ENCODE peak calls at places on chromosomes 2 and 18, in four cellular contexts. Q, E, Y and G are unnamed samples.
A peak's percentile ranks its signal among the peaks of the same experiment; 100 is the strongest.

GRCh38 chr2:63763336-63764056 is 78.2 kb upstream of the UGP2 start:
- DNase-seq in Q (no peak), E (no peak), Y (no peak), G (no peak)

GRCh38 chr2:10432315-10433181 is 15.6 kb downstream of the ODC1 start:
- DNase-seq in Q (no peak), E (no peak), Y (no peak), G (peak; percentile 55)

GRCh38 chr2:197024206-197024605 is 97.7 kb upstream of the PGAP1 start:
- DNase-seq in Q (no peak), E (no peak), Y (no peak), G (no peak)

GRCh38 chr18:53567935-53568574 is 656.4 kb downstream of the MBD2 start:
- DNase-seq in Q (peak; percentile 6), E (peak; percentile 29), Y (no peak), G (peak; percentile 39)

GRCh38 chr2:151946856-151947523 is 118.8 kb upstream of the ARL5A start:
- DNase-seq in Q (peak; percentile 60), E (peak; percentile 45), Y (no peak), G (peak; percentile 62)

GRCh38 chr2:148552675-148553331 is 91.7 kb upstream of the EPC2 start:
- DNase-seq in Q (no peak), E (no peak), Y (no peak), G (no peak)

GRCh38 chr2:85785027-85785822 is 31.4 kb downstream of the ATOH8 start:
- DNase-seq in Q (no peak), E (no peak), Y (no peak), G (no peak)

GRCh38 chr18:3380384-3380961 is 69.5 kb upstream of the TGIF1 start:
- DNase-seq in Q (peak; percentile 31), E (no peak), Y (no peak), G (no peak)

GRCh38 chr2:96156926-96157648 is 11.8 kb upstream of the DUSP2 start:
- DNase-seq in Q (no peak), E (no peak), Y (peak; percentile 71), G (no peak)

GRCh38 chr18:77470836-77471413 is 221.3 kb downstream of the GALR1 start:
- DNase-seq in Q (no peak), E (no peak), Y (no peak), G (no peak)

GRCh38 chr2:166411473-166412230 is 35.9 kb upstream of the SCN9A start:
- DNase-seq in Q (no peak), E (no peak), Y (no peak), G (no peak)

GRCh38 chr2:96872591-96873349 is 2.9 kb upstream of the SEMA4C start:
- DNase-seq in Q (no peak), E (no peak), Y (no peak), G (no peak)

GRCh38 chr2:141187063-141187429 is 943.8 kb downstream of the LRP1B start:
- DNase-seq in Q (no peak), E (no peak), Y (no peak), G (no peak)

GRCh38 chr2:141182246-141182645 is 948.6 kb downstream of the LRP1B start:
- DNase-seq in Q (no peak), E (no peak), Y (no peak), G (no peak)

DNA sequence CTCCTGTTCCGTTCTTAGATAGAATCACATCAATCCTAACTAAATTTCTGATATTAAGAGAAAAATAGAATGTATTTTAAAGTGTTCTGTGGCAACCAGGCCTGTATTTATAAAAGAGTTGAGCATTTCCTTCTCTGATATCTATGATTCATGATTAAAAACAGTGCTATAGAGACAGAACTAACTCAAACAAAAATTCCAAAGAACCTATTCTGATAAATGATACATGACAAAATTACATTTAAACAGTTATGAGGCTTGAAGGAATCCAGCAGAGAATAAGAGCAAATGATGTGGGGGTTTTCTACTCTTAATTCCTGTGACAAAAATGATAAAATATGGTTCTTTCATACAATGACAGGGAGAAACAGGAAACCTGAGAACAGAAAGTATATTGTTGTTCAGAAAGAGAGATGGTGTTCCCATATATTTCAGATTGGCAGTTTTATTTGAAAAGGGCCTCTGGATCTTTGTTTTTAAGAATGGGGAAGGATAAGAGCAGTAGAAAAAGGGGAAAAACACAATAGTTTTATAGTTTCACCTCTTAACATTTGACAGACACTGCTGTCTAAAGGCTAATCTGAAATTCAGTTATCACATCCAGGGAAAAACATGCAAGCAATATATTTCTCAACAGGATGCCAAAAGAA is 944.3 kb downstream of the LRP1B start:
- DNase-seq in Q (no peak), E (no peak), Y (no peak), G (no peak)
- TF ChIP-seq PBX3 in Q (no peak), E (no peak), Y (no peak), G (no peak)

GRCh38 chr2:56015631-56016251 is 92.2 kb upstream of the EFEMP1 start:
- DNase-seq in Q (no peak), E (no peak), Y (no peak), G (no peak)
- TF ChIP-seq PBX3 in Q (no peak), E (no peak), Y (no peak), G (no peak)

DNA sequence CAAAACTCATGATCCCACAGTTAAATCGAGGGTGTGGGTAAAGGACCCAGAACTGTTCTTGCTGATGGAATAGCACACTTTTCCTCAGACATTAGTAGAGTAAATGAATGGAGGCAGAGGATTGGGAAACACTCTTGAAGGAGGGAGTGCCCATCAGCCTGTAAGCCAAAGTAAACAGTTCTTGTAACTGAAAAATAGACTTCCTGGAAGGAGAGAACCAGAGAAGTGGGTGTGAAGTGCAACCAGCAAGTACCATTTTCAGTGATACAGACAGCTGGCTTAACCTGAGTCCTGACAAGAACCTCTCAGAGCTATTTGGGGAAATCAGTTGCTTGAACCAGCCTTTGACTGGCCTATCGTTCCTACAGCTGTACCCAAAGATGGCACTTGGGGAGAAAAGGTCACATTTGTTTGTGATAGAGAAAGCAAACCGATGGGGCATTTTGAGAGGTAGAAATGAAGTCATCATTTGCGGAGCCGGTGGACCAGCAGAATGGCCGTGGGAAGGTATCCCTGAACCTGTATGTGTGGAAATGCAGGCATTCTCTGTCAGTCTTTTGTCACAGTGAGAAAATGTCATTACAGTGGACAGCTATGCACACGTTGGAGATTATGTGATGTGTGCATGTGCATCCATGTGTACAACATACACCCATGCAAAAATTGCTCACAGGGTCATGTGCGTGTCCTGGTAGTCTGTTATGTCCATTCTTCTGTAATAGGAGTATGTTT is 17.7 kb downstream of the CRIM1 start:
- DNase-seq in Q (no peak), E (no peak), Y (no peak), G (no peak)
- TF ChIP-seq PBX3 in Q (no peak), E (no peak), Y (no peak), G (no peak)

GRCh38 chr2:55155764-55156221 is 76.3 kb downstream of the CLHC1 start:
- DNase-seq in Q (no peak), E (no peak), Y (no peak), G (no peak)
- TF ChIP-seq PBX3 in Q (no peak), E (no peak), Y (no peak), G (peak; percentile 71)

GRCh38 chr2:124988111-124988510 is 963.0 kb downstream of the CNTNAP5 start:
- DNase-seq in Q (no peak), E (no peak), Y (no peak), G (no peak)

GRCh38 chr2:124985210-124985760 is 960.2 kb downstream of the CNTNAP5 start:
- DNase-seq in Q (no peak), E (no peak), Y (no peak), G (no peak)

GRCh38 chr2:124978597-124978996 is 953.5 kb downstream of the CNTNAP5 start:
- DNase-seq in Q (no peak), E (no peak), Y (no peak), G (peak; percentile 44)

GRCh38 chr2:124986136-124986535 is 961.0 kb downstream of the CNTNAP5 start:
- DNase-seq in Q (no peak), E (no peak), Y (no peak), G (no peak)

DNA sequence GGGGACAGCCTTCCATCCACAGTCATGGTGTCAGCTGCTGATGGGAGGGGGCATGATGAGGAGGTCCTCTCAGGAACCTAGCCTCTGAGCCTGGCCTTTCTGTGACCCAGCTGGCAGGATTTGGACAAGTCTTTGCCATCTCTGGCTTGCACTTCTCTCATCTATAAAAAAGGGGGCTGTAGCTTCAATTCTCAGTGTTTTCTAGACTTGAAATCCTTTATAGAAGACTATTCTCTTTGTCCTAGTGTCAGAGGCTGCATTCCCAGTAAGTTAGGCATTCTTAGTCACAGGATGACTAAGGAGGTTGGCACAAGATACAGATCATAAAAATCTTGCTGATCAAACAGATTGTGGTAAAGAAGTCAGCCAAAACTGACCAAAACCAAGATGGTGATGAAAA is 958.5 kb downstream of the CNTNAP5 start:
- DNase-seq in Q (no peak), E (no peak), Y (no peak), G (no peak)
- TF ChIP-seq PBX3 in Q (no peak), E (no peak), Y (no peak), G (no peak)

DNA sequence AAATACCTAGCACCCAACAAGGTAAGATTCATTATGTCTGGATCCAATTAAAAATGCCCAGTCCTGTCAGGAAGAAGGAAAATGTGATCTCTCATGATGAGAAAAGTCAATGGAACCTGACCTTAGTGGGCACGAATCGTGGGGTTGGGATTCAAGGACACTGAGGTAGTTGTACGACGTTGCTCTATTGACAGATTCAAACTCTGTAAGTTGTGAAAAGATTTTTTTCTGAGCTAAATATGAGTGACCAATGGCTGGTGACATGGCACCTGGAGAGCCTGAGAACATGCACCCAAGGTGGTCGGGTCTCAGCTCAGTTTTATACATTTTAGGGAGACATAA is 148.2 kb downstream of the NDUFA10 start:
- DNase-seq in Q (no peak), E (no peak), Y (no peak), G (no peak)
- TF ChIP-seq PBX3 in Q (no peak), E (no peak), Y (no peak), G (no peak)